ENCODE peak calls at places on chromosomes 2 and 18, in eight cellular contexts. N is AG04449, A is body of pancreas, D is AG10803, X is left ventricle myocardium inferior, U is tibial artery, C is cardiac muscle cell, F is HCT116. V is an unnamed sample.

GRCh38 chr2:7083580-7084509 is 166.6 kb downstream of the RNF144A start:
- DNase-seq in N (no peak), U (no peak), D (peak), X (no peak), F (peak), C (peak), A (no peak), V (peak)

GRCh38 chr2:23363268-23363667 is 21.7 kb upstream of the KLHL29 start:
- DNase-seq in U (no peak), N (no peak), F (no peak), A (no peak), C (no peak), D (no peak), X (no peak), V (no peak)

GRCh38 chr2:144467479-144468210 is 52.3 kb downstream of the ZEB2 start:
- DNase-seq in D (no peak), N (no peak), X (no peak), U (no peak), A (no peak), C (no peak), F (no peak), V (no peak)

GRCh38 chr2:43890855-43891254 is 52.1 kb downstream of the ABCG8 start:
- DNase-seq in A (no peak), N (no peak), D (peak), F (no peak), U (no peak), X (no peak), C (no peak), V (no peak)

GRCh38 chr18:76621782-76622495 is 126.9 kb upstream of the ZNF516 start:
- DNase-seq in N (no peak), U (no peak), C (no peak), A (no peak), X (no peak), D (peak), F (no peak), V (no peak)

GRCh38 chr2:171723724-171724683 is 36.7 kb downstream of the DYNC1I2 start:
- DNase-seq in U (no peak), N (no peak), X (no peak), A (peak), F (no peak), D (peak), C (peak), V (no peak)

GRCh38 chr2:48755473-48755872 is at the start of gene LHCGR:
- DNase-seq in A (no peak), U (no peak), F (no peak), C (peak), N (no peak), D (no peak), X (peak), V (no peak)

GRCh38 chr2:36812196-36812595 is 115.7 kb downstream of the VIT start:
- DNase-seq in D (no peak), F (peak), A (no peak), X (no peak), C (peak), U (no peak), N (no peak), V (no peak)

GRCh38 chr2:112814278-112814677 is 22.3 kb downstream of the IL1B start:
- DNase-seq in A (no peak), X (no peak), C (no peak), N (no peak), U (no peak), D (peak), F (no peak), V (no peak)

GRCh38 chr2:124796647-124797437 is 771.8 kb downstream of the CNTNAP5 start:
- DNase-seq in N (no peak), F (no peak), X (no peak), D (no peak), C (no peak), U (no peak), A (no peak), V (no peak)

GRCh38 chr2:71620851-71621251 is 167.5 kb downstream of the DYSF start:
- DNase-seq in F (no peak), A (no peak), X (no peak), U (peak), N (no peak), C (no peak), D (no peak), V (no peak)

GRCh38 chr18:63528863-63529492 is 13.2 kb upstream of the SERPINB12 start:
- DNase-seq in U (no peak), F (no peak), C (no peak), A (peak), X (no peak), D (no peak), N (no peak), V (no peak)

GRCh38 chr18:13453714-13454113 is 235.2 kb downstream of the LDLRAD4 start:
- DNase-seq in C (no peak), X (no peak), F (no peak), N (no peak), D (peak), A (no peak), U (peak), V (no peak)

GRCh38 chr2:192195548-192196418 is 1.1 kb upstream of the TMEFF2 start:
- DNase-seq in F (no peak), A (no peak), N (no peak), U (peak), X (peak), C (peak), D (peak), V (no peak)

GRCh38 chr18:48828713-48829442 is 121.9 kb downstream of the SMAD7 start:
- DNase-seq in N (no peak), A (no peak), F (no peak), X (no peak), U (peak), C (peak), D (no peak), V (no peak)

GRCh38 chr2:201955231-201955630 is 78.4 kb upstream of the FZD7 start:
- DNase-seq in N (no peak), D (no peak), U (no peak), F (no peak), C (no peak), X (no peak), A (no peak), V (no peak)

GRCh38 chr2:207227062-207227748 is 61.5 kb upstream of the KLF7 start:
- DNase-seq in X (peak), F (no peak), C (peak), U (no peak), A (no peak), D (peak), N (no peak), V (peak)

GRCh38 chr2:239781461-239781860 is 243.7 kb downstream of the NDUFA10 start:
- DNase-seq in C (no peak), D (no peak), F (no peak), X (no peak), U (no peak), A (no peak), N (no peak), V (no peak)

GRCh38 chr18:11050966-11051365 is 98.4 kb downstream of the PIEZO2 start:
- DNase-seq in F (no peak), U (no peak), X (no peak), D (no peak), C (no peak), A (no peak), N (no peak), V (no peak)

GRCh38 chr2:128172191-128172590 is 81.2 kb downstream of the UGGT1 start:
- DNase-seq in C (no peak), X (no peak), D (peak), N (no peak), F (no peak), U (no peak), A (no peak), V (no peak)

GRCh38 chr2:109482371-109482841 is 131.4 kb downstream of the SEPTIN10 start:
- DNase-seq in C (no peak), D (no peak), X (no peak), U (no peak), A (no peak), N (no peak), F (no peak), V (no peak)

GRCh38 chr18:44742741-44743311 is 62.1 kb downstream of the SETBP1 start:
- DNase-seq in N (no peak), D (peak), F (no peak), C (no peak), A (peak), U (no peak), X (peak), V (no peak)

GRCh38 chr2:163665817-163666216 is 70.0 kb downstream of the FIGN start:
- DNase-seq in C (no peak), X (no peak), N (no peak), F (no peak), U (no peak), A (no peak), D (no peak), V (no peak)

GRCh38 chr2:98801930-98802329 is 71.0 kb upstream of the MGAT4A start:
- DNase-seq in X (no peak), F (no peak), N (no peak), A (no peak), U (no peak), C (no peak), D (no peak), V (no peak)

GRCh38 chr2:234512884-234513669 is 16.2 kb upstream of the ARL4C start:
- DNase-seq in A (no peak), N (no peak), C (no peak), U (no peak), F (no peak), D (no peak), X (no peak), V (no peak)

GRCh38 chr2:191247381-191248057 is 2.3 kb downstream of the MYO1B start:
- DNase-seq in U (no peak), A (peak), D (peak), X (no peak), N (peak), F (peak), C (no peak), V (no peak)

GRCh38 chr18:986071-986470 is 81.4 kb downstream of the ADCYAP1 start:
- DNase-seq in U (no peak), A (no peak), F (no peak), N (no peak), X (no peak), D (no peak), C (no peak), V (no peak)

DNA sequence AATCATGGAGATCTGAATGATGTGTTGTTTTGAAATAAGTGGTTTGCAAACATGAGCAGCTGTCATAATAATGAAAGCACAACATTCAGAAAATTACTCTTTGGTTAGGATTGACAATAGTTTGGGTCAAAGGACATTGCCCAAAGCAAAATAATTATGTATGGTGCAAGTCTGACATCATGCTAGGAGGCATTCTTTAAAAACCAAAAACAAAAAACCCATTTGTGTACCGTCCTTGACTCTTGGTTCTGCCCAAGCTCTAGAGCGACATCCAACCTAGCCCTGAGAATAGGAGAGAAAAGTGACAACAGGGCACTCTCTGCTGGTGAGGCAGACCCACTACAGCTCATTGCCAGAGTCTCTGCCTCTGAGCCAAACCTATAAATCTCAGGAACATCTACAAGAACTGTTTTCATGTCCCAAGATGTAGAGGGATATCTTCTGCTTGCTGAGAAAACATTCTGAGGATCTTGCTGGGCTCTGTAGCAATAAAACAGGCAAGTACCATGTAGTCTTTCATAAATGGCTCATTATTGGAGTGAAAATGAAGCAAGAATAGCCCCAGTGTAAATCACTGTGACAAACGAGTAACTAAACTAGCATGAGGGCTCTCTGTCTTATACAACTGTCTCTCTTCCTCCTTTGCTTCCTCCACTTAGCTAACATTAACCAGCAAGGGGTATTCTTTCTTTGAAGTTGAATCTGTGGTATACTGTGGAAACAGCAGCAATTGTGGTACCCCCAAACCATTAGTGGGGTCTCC is 266.8 kb upstream of the CXCR4 start:
- DNase-seq in A (no peak), X (no peak), C (peak), N (no peak), F (peak), U (no peak), D (peak), V (peak)
- TF ChIP-seq CTCF in A (peak), X (peak), C (peak), N (peak), F (peak), U (peak), D (peak), V (peak)

GRCh38 chr2:37880546-37880945 is 44.5 kb upstream of the RMDN2 start:
- DNase-seq in C (no peak), U (no peak), X (no peak), F (no peak), N (no peak), A (no peak), D (no peak), V (peak)
- TF ChIP-seq CTCF in C (no peak), U (no peak), X (no peak), F (no peak), N (no peak), A (no peak), D (peak), V (peak)

DNA sequence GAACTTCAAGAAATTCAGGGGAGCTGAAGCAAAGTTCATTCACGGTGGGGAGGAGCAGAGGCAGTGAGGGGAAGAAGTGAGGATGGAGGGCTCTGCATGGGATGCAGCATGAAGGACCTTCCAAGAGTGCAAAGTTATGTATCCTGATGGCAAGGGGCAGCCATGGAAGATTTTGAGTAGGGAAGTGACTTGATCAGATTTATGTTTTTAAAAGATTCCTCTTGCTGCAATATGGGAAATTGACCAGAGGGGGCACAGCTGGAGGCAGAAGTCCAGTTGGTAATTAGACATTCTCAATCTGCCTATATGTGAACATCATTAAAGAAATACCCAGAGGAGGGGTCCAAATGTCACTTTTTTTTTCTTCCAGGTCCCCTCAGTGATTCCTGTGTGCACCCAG is 21.5 kb upstream of the ANXA4 start:
- DNase-seq in N (no peak), U (no peak), X (no peak), F (no peak), D (no peak), C (no peak), A (no peak), V (no peak)
- TF ChIP-seq CTCF in N (peak), U (no peak), X (no peak), F (peak), D (peak), C (peak), A (peak), V (peak)

GRCh38 chr2:69272803-69273471 is 114.1 kb downstream of the GFPT1 start:
- DNase-seq in D (no peak), N (no peak), C (no peak), A (no peak), U (no peak), F (no peak), X (no peak), V (no peak)
- TF ChIP-seq CTCF in D (no peak), N (no peak), C (peak), A (no peak), U (no peak), F (no peak), X (peak), V (no peak)

DNA sequence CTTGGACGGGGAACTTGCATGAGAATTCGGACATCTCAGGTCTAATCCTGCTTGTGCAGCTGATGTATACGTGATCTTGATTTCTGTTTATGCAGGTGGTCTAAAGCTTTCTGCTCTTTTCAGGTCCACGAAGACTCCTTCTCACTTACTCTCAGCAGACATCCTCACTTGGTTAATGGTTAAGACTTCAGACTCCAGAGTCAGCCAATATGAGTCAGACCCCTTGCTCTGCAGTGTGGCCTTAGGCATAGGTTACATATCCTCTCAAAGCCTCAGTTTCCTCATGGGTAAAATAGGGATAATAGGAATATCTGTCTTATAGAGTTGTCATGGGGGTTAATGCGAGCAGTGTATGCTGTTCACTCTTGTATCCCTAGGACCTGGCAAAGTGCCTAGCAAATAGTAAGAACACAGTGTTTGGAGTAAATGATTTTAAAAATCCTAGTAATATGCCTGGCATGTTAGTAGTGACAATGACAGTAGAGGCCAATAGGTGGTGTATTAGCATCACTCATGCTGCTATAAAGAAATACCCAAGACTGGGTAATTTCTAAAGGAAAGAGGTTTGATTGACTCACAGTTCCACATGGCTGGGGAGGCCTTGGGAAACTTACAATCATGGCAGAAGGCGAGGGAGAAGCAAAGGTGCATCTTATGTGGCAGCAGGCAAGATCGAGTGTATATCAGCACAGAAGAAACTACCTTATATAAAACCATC is 42.3 kb downstream of the XRCC5 start:
- DNase-seq in C (no peak), D (peak), N (no peak), U (no peak), F (no peak), X (no peak), A (no peak), V (no peak)
- TF ChIP-seq CTCF in C (peak), D (peak), N (no peak), U (no peak), F (no peak), X (peak), A (no peak), V (no peak)